ENCODE peak calls at places on chromosomes 13 and 19, in four cellular contexts. One of them, this sample, is unnamed.

GRCh38 chr13:70708744-70709143 is 600.5 kb upstream of the KLHL1 start:
- DNase-seq in GM20000: no peak
- DNase-seq in keratinocyte: no peak
- DNase-seq in heart right ventricle: no peak
- DNase-seq in this sample: no peak

GRCh38 chr19:18780081-18780480 is 11.0 kb downstream of the COMP start:
- DNase-seq in GM20000: no peak
- DNase-seq in keratinocyte: no peak
- DNase-seq in heart right ventricle: no peak
- DNase-seq in this sample: no peak

GRCh38 chr13:41075034-41075433 is 13.7 kb downstream of the WBP4 start:
- DNase-seq in GM20000: peak; percentile 35
- DNase-seq in keratinocyte: no peak
- DNase-seq in heart right ventricle: no peak
- DNase-seq in this sample: peak; percentile 62

GRCh38 chr13:47121092-47121763 is 224.4 kb upstream of the HTR2A start:
- DNase-seq in GM20000: no peak
- DNase-seq in keratinocyte: no peak
- DNase-seq in heart right ventricle: no peak
- DNase-seq in this sample: no peak

GRCh38 chr19:8517551-8518442 is 3.8 kb upstream of the ZNF414 start:
- DNase-seq in GM20000: no peak
- DNase-seq in keratinocyte: no peak
- DNase-seq in heart right ventricle: no peak
- DNase-seq in this sample: no peak

GRCh38 chr19:19329199-19329598 is 8.6 kb downstream of the MAU2 start:
- DNase-seq in GM20000: no peak
- DNase-seq in keratinocyte: no peak
- DNase-seq in heart right ventricle: no peak
- DNase-seq in this sample: no peak

GRCh38 chr19:46392837-46393236 is 20.5 kb downstream of the CCDC8 start:
- DNase-seq in GM20000: no peak
- DNase-seq in keratinocyte: no peak
- DNase-seq in heart right ventricle: no peak
- DNase-seq in this sample: no peak

GRCh38 chr13:105972306-105972721 is 563.1 kb downstream of the EFNB2 start:
- DNase-seq in GM20000: no peak
- DNase-seq in keratinocyte: no peak
- DNase-seq in heart right ventricle: no peak
- DNase-seq in this sample: no peak

GRCh38 chr13:31846984-31847752 is 107.8 kb downstream of the RXFP2 start:
- DNase-seq in GM20000: no peak
- DNase-seq in keratinocyte: no peak
- DNase-seq in heart right ventricle: no peak
- DNase-seq in this sample: peak; percentile 9

GRCh38 chr13:110711778-110712070 is 1.8 kb upstream of the ING1 start:
- DNase-seq in GM20000: no peak
- DNase-seq in keratinocyte: no peak
- DNase-seq in heart right ventricle: no peak
- DNase-seq in this sample: no peak

GRCh38 chr19:29952646-29953045 is 10.6 kb downstream of the URI1 start:
- DNase-seq in GM20000: no peak
- DNase-seq in keratinocyte: no peak
- DNase-seq in heart right ventricle: no peak
- DNase-seq in this sample: no peak

GRCh38 chr13:73092831-73093230 is 34.0 kb downstream of the KLF5 start:
- DNase-seq in GM20000: no peak
- DNase-seq in keratinocyte: no peak
- DNase-seq in heart right ventricle: no peak
- DNase-seq in this sample: no peak

GRCh38 chr13:58855283-58855682 is 1223.7 kb downstream of the PCDH17 start:
- DNase-seq in GM20000: no peak
- DNase-seq in keratinocyte: no peak
- DNase-seq in heart right ventricle: no peak
- DNase-seq in this sample: no peak

GRCh38 chr19:42683917-42684513 is 56.3 kb downstream of the PSG3 start:
- DNase-seq in GM20000: peak; percentile 45
- DNase-seq in keratinocyte: no peak
- DNase-seq in heart right ventricle: no peak
- DNase-seq in this sample: peak; percentile 30

GRCh38 chr19:32651729-32652140 is 23.2 kb downstream of the ANKRD27 start:
- DNase-seq in GM20000: no peak
- DNase-seq in keratinocyte: no peak
- DNase-seq in heart right ventricle: peak; percentile 46
- DNase-seq in this sample: no peak

This sample was measured in germinal center.